ENCODE peak calls at places on chromosomes 16 and 17, in seven cellular contexts. N is suprapubic skin, T is GM23338, I is GM12892, J is HCT116, A is endothelial cell of umbilical vein, W is Panc1. D is an unnamed sample.

GRCh38 chr16:27718767-27719445 is 169.0 kb downstream of the KATNIP start:
- DNase-seq in N (no peak), T (no peak), I (no peak), J (peak), A (no peak), W (no peak), D (peak)

GRCh38 chr16:6125483-6126259 is 1028.1 kb upstream of the EEF2KMT start:
- DNase-seq in N (no peak), T (no peak), I (no peak), J (no peak), A (no peak), W (no peak), D (no peak)

GRCh38 chr16:78437352-78437968 is 338.0 kb downstream of the WWOX start:
- DNase-seq in N (no peak), T (peak), I (peak), J (no peak), A (peak), W (peak), D (no peak)

GRCh38 chr17:66492500-66493123 is 190.2 kb downstream of the PRKCA start:
- DNase-seq in N (no peak), T (no peak), I (no peak), J (no peak), A (no peak), W (no peak), D (no peak)

GRCh38 chr17:40952675-40953074 is 14.1 kb downstream of the KRT39 start:
- DNase-seq in N (no peak), T (no peak), I (no peak), J (no peak), A (no peak), W (no peak), D (no peak)

GRCh38 chr16:324451-325334 is 27.8 kb downstream of the AXIN1 start:
- DNase-seq in N (no peak), T (peak), I (peak), J (no peak), A (no peak), W (no peak), D (no peak)

GRCh38 chr17:72357764-72358365 is 237.0 kb downstream of the SOX9 start:
- DNase-seq in N (no peak), T (no peak), I (no peak), J (no peak), A (no peak), W (no peak), D (no peak)

GRCh38 chr17:38872671-38873385 is 3.0 kb downstream of the LASP1 start:
- DNase-seq in N (no peak), T (no peak), I (no peak), J (no peak), A (no peak), W (no peak), D (no peak)

GRCh38 chr16:49701867-49702494 is 153.9 kb downstream of the ZNF423 start:
- DNase-seq in N (peak), T (peak), I (no peak), J (no peak), A (no peak), W (no peak), D (peak)

GRCh38 chr17:19003966-19004600 is 481 bp downstream of the FAM83G start:
- DNase-seq in N (no peak), T (peak), I (peak), J (no peak), A (peak), W (no peak), D (no peak)

GRCh38 chr16:81626181-81626674 is 152.9 kb upstream of the PLCG2 start:
- DNase-seq in N (no peak), T (no peak), I (no peak), J (no peak), A (no peak), W (no peak), D (no peak)

DNA sequence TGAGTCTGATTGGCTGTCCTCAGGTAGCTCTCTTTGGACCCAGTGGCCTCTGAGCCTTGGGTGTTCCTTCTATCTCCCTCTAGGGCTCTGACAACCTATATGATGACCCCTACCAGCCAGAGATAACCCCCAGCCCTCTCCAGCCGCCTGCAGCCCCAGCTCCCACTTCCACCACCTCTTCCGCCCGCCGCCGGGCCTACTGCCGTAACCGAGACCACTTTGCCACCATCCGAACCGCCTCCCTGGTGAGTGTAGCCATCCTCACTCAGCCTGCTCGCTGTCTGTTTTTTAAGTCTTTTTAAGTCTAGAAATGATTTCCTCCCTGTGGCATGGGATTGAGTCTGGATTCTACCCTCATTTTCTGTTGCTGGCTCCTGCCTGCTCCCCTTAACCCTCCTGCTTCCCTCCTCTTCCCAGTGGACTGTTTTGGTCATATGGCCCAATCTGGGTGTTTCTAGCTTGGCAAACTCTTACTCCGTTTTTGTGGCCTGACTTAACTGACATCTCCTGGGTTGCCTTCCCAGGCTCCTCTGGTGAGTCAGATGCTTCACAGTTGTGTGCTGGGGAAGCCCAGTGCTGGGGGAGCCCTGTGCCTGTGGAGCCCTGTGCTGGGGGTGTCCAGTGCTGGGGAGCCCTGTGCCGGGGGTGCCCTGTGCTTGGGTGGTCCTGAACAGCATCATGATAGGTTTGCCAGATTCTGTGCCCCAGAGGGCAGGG is 9.9 kb downstream of the TAOK2 start:
- DNase-seq in N (peak), T (no peak), I (no peak), J (no peak), A (no peak), W (no peak), D (no peak)
- TF ChIP-seq POLR2AphosphoS5 in N (no peak), T (no peak), I (no peak), J (no peak), A (no peak), W (no peak), D (no peak)

GRCh38 chr16:4508806-4509205 is 29.8 kb downstream of the CDIP1 start:
- DNase-seq in N (no peak), T (no peak), I (no peak), J (no peak), A (no peak), W (no peak), D (no peak)
- TF ChIP-seq POLR2AphosphoS5 in N (no peak), T (no peak), I (no peak), J (no peak), A (no peak), W (no peak), D (no peak)

GRCh38 chr16:87721622-87722565 is 43.9 kb downstream of the KLHDC4 start:
- DNase-seq in N (no peak), T (no peak), I (no peak), J (no peak), A (no peak), W (no peak), D (no peak)

GRCh38 chr16:87724490-87725291 is 41.1 kb downstream of the KLHDC4 start:
- DNase-seq in N (no peak), T (no peak), I (no peak), J (no peak), A (no peak), W (no peak), D (no peak)

GRCh38 chr16:87725596-87726235 is 40.1 kb downstream of the KLHDC4 start:
- DNase-seq in N (no peak), T (peak), I (no peak), J (no peak), A (no peak), W (no peak), D (no peak)

GRCh38 chr16:87722590-87723223 is 43.1 kb downstream of the KLHDC4 start:
- DNase-seq in N (no peak), T (no peak), I (no peak), J (no peak), A (no peak), W (no peak), D (no peak)

DNA sequence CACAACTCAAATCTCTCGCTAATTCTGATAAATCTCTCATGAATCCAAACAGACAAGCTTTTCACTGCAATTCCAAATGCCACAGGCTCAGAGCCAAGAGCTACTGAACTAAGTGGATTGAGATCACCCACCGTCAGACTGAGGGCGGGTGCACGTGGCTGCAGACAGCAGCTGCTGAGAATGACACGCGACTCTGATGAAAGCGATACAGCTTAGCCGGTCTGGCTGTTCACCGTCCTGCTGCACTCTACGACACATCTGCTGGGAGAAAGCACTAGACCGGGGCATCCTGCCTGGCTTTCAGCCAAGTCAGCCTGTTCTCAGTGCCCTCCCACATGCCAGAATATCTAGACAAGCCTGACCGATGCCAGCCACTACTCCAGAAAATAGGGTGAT is 42.6 kb downstream of the KLHDC4 start:
- DNase-seq in N (no peak), T (no peak), I (no peak), J (no peak), A (peak), W (no peak), D (no peak)
- TF ChIP-seq POLR2AphosphoS5 in N (no peak), T (no peak), I (no peak), J (no peak), A (peak), W (no peak), D (no peak)

DNA sequence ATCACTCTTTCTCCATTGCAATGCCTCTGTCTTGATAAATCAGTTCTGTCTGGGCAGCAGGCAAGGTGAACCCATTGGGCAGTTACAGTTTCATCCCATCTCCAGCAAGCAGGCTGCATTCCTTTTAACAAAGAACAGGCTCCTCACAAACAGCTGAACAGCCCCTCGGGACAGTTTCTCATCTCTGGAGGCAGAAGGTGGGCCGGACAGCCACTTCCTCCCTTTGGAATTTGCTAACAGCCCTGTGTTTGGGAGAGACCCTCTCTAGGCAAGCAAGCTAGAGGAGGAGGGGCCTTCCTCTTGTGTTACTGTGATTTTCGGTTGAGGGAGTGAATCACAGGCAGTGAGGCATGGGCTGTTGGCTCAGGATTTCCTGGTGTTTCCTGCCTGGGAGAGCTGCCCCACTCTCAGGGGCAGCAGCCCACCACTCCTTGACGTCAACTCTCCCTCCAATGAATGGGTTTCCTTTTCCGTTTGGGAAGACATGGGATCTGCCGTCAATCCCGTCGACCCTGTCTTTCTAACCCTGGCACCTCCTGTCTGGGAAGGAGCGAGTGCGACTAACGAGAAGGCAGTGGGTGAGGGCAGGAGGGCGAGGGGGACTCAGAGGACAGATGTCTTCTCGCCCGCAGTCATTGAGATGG is 3.7 kb upstream of the PGS1 start:
- DNase-seq in N (no peak), T (peak), I (no peak), J (no peak), A (peak), W (no peak), D (no peak)
- TF ChIP-seq POLR2AphosphoS5 in N (no peak), T (no peak), I (no peak), J (no peak), A (peak), W (no peak), D (no peak)

GRCh38 chr17:81144423-81144781 is 20.9 kb upstream of the PVALEF start:
- DNase-seq in N (no peak), T (no peak), I (no peak), J (no peak), A (no peak), W (no peak), D (no peak)

GRCh38 chr17:81140695-81141094 is 24.6 kb upstream of the PVALEF start:
- DNase-seq in N (no peak), T (no peak), I (no peak), J (no peak), A (no peak), W (no peak), D (no peak)

GRCh38 chr17:81143717-81144422 is 21.4 kb upstream of the PVALEF start:
- DNase-seq in N (no peak), T (no peak), I (no peak), J (no peak), A (no peak), W (no peak), D (no peak)

GRCh38 chr17:81143200-81143527 is 22.1 kb upstream of the PVALEF start:
- DNase-seq in N (no peak), T (no peak), I (no peak), J (no peak), A (no peak), W (no peak), D (no peak)

GRCh38 chr17:81142301-81143199 is 22.8 kb upstream of the PVALEF start:
- DNase-seq in N (no peak), T (peak), I (peak), J (peak), A (peak), W (peak), D (peak)
- TF ChIP-seq POLR2AphosphoS5 in N (no peak), T (no peak), I (no peak), J (no peak), A (no peak), W (no peak), D (no peak)

DNA sequence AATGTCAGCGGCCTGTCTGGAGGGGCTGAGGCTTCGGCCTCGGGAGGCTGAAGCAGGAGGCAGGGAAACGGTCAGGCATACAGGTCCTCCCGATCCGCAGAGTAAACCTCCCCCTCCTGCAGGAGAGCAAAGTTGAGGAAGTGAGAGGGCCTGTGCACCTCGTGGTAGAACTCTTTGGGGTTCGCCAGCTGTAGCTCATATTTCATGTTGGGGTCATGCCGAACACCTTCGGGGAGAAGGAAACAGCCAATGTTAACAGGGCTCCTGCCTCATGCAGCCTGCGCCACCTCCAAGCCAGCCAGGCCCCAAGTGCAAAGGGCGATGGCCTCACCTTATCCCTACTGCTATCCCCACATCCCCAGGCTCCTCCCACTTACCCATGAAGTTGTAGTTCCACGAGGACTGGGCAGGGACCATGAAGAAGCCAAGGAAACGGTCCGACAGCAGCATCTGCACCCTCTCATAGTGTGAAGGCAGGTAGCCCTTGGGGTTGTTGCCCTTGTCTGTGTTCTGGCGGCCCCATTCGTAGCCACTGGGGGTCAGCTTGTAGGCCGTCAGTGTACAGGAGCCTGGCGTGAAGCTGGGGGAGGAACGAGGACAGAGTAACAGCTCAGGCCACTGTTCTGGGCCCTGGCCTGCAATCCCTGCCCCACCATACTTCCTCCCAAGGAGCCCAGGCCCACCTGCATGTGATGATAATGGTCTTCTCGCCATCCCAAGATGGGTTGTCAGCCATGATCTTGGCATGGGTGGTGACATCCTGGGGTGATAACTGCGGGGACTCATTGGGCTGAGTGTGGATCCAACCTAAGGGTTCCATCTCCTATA is 1.3 kb upstream of the RILP start:
- DNase-seq in N (no peak), T (no peak), I (no peak), J (no peak), A (no peak), W (no peak), D (no peak)
- TF ChIP-seq POLR2AphosphoS5 in N (no peak), T (no peak), I (no peak), J (no peak), A (no peak), W (peak), D (no peak)